ENCODE peak calls at places on chromosomes 16 and 17, in eight cellular contexts. I is natural killer cell, V is adrenal gland, R is prostate gland, W is transverse colon, F is H9, A is mucosa of descending colon, T is kidney epithelial cell. K is an unnamed sample.

GRCh38 chr17:31444026-31444425 is 52.6 kb downstream of the RAB11FIP4 start:
- DNase-seq in I (no peak), V (no peak), R (no peak), W (no peak), F (no peak), A (no peak), T (no peak), K (no peak)

GRCh38 chr17:67992541-67993152 is 3.6 kb downstream of the C17orf58 start:
- DNase-seq in I (no peak), V (no peak), R (peak; percentile 44), W (no peak), F (no peak), A (no peak), T (no peak), K (peak; percentile 57)

GRCh38 chr16:868386-868755 is 67.8 kb upstream of the GNG13 start:
- DNase-seq in I (no peak), V (no peak), R (no peak), W (no peak), F (no peak), A (no peak), T (no peak), K (no peak)

GRCh38 chr17:74749262-74750038 is 1.0 kb downstream of the NHERF1 start:
- DNase-seq in I (no peak), V (peak; percentile 58), R (no peak), W (peak; percentile 59), F (no peak), A (peak; percentile 69), T (no peak), K (no peak)

GRCh38 chr17:79374807-79375206 is 236.0 kb downstream of the RBFOX3 start:
- DNase-seq in I (no peak), V (no peak), R (no peak), W (no peak), F (no peak), A (no peak), T (no peak), K (no peak)

GRCh38 chr17:78532311-78532710 is 44.9 kb downstream of the DNAH17 start:
- DNase-seq in I (no peak), V (no peak), R (no peak), W (no peak), F (peak; percentile 24), A (peak; percentile 34), T (no peak), K (no peak)

GRCh38 chr17:18319604-18320256 is 4.6 kb downstream of the SMCR8 start:
- DNase-seq in I (no peak), V (peak; percentile 78), R (peak; percentile 39), W (no peak), F (peak; percentile 73), A (no peak), T (peak; percentile 18), K (peak; percentile 79)

GRCh38 chr16:67207857-67208524 is 9.1 kb downstream of the ELMO3 start:
- DNase-seq in I (no peak), V (peak; percentile 79), R (no peak), W (no peak), F (no peak), A (no peak), T (no peak), K (no peak)

GRCh38 chr17:30808785-30809286 is 15.7 kb downstream of the CRLF3 start:
- DNase-seq in I (no peak), V (peak; percentile 42), R (no peak), W (no peak), F (no peak), A (no peak), T (no peak), K (no peak)

GRCh38 chr16:674968-675883 is at the start of gene RHBDL1:
- DNase-seq in I (no peak), V (no peak), R (no peak), W (peak; percentile 57), F (peak; percentile 83), A (peak; percentile 75), T (no peak), K (no peak)

GRCh38 chr16:51708861-51709260 is 557.8 kb upstream of the SALL1 start:
- DNase-seq in I (no peak), V (no peak), R (no peak), W (no peak), F (no peak), A (no peak), T (no peak), K (no peak)

GRCh38 chr16:77191259-77191969 is 424 bp downstream of the MON1B start:
- DNase-seq in I (no peak), V (peak; percentile 71), R (no peak), W (peak; percentile 27), F (no peak), A (peak; percentile 62), T (no peak), K (no peak)

GRCh38 chr17:180380-181212 is 854 bp downstream of the DOC2B start:
- DNase-seq in I (no peak), V (no peak), R (no peak), W (no peak), F (no peak), A (no peak), T (no peak), K (no peak)

GRCh38 chr17:183021-183420 is 1.6 kb upstream of the DOC2B start:
- DNase-seq in I (no peak), V (no peak), R (no peak), W (no peak), F (no peak), A (no peak), T (no peak), K (no peak)

GRCh38 chr17:179721-180379 is 1.6 kb downstream of the DOC2B start:
- DNase-seq in I (no peak), V (no peak), R (no peak), W (no peak), F (peak; percentile 55), A (no peak), T (no peak), K (no peak)

GRCh38 chr17:182164-182751 is 808 bp upstream of the DOC2B start:
- DNase-seq in I (no peak), V (peak; percentile 63), R (no peak), W (no peak), F (no peak), A (no peak), T (no peak), K (no peak)

GRCh38 chr17:181213-182163 is at the start of gene DOC2B:
- DNase-seq in I (no peak), V (peak; percentile 77), R (peak; percentile 19), W (peak; percentile 39), F (peak; percentile 66), A (peak; percentile 57), T (no peak), K (peak; percentile 16)
- TF ChIP-seq CTCF in I (no peak), V (no peak), R (no peak), W (no peak), F (no peak), A (no peak), T (no peak), K (no peak)

GRCh38 chr17:58640202-58640601 is 51.6 kb downstream of the TEX14 start:
- DNase-seq in I (no peak), V (no peak), R (no peak), W (no peak), F (no peak), A (no peak), T (no peak), K (no peak)
- TF ChIP-seq CTCF in I (no peak), V (no peak), R (no peak), W (no peak), F (no peak), A (no peak), T (no peak), K (no peak)

GRCh38 chr16:83946781-83947566 is 6.1 kb upstream of the OSGIN1 start:
- DNase-seq in I (no peak), V (no peak), R (peak; percentile 27), W (no peak), F (no peak), A (no peak), T (no peak), K (no peak)

GRCh38 chr16:83949724-83950001 is 3.4 kb upstream of the OSGIN1 start:
- DNase-seq in I (no peak), V (no peak), R (no peak), W (no peak), F (no peak), A (no peak), T (no peak), K (no peak)

GRCh38 chr16:83947642-83948234 is 5.3 kb upstream of the OSGIN1 start:
- DNase-seq in I (no peak), V (no peak), R (no peak), W (no peak), F (no peak), A (no peak), T (no peak), K (no peak)

GRCh38 chr16:83951544-83951943 is 1.5 kb upstream of the OSGIN1 start:
- DNase-seq in I (no peak), V (no peak), R (no peak), W (no peak), F (no peak), A (no peak), T (no peak), K (no peak)

DNA sequence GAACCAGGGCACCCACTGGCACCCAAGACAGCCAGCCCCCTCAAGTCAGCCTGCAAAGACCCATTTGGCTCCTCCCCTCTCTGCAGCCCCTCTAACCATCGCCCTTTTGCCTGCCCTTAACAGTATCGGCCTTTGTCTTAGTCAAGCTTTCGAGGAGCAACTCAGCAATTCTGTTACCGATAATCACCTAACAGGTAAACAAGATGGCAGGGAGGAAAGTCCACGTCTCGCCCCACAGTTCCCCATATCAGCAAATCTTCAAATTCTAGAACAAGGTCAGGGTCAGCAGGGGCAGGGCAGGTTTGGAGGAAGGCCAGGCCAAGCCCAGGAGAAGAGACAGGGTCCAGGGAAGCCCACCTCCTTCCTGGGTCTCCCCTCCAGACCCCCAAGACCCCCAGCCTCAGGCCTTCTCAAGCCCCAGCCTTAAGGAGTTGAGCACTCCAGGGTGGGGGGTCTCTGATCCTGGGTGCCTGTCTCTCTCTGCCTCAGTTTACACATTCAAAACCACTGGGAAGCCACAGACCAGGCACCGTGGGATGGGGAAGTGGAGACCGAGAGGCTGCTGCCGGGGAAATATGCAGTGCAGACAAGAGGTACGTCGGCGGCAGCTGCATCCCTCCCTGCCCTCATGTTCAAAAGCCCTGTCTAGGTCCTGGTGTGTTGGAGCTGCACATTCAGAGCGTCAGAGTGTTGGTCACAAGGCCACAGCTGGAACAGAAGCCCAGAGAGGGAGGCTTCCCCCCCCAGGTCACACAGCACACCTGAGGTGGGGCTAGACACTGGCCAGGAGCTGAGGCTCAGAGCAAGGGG is 3.9 kb upstream of the OSGIN1 start:
- DNase-seq in I (no peak), V (no peak), R (no peak), W (no peak), F (no peak), A (no peak), T (no peak), K (no peak)
- TF ChIP-seq CTCF in I (no peak), V (no peak), R (no peak), W (no peak), F (no peak), A (no peak), T (no peak), K (no peak)

DNA sequence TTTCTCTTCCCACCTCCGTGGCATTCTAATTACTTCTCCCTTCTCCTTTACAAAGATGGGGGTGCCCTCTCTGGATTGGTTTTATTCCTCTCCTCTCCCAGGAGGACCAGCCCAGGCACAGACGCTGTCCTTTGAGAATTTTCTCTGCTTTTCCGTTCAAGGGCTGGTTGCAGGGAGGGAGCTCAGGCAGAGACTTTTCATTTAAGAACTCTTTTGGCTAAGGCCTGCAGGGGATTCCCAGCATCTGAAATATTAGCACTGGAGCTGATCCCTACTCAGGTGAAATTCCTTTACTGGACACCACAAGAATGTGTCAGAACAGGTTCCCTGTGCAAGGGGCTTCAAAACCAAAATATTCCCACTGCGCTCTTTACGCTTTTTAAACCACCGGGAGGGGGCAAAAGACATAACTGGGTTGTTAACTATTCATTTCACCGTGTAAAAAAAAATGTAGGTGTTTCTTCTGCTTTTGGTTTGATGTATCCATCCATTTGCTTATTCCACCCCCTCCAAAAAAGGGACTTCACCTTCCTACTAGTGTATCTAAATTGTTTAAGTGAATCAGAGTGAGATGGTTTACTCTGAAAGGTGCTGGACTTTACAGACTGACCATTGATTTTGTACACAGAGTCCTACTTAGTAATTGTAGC is 1.4 kb downstream of the NFAT5 start:
- DNase-seq in I (no peak), V (no peak), R (peak; percentile 29), W (no peak), F (peak; percentile 39), A (no peak), T (no peak), K (no peak)
- TF ChIP-seq CTCF in I (no peak), V (no peak), R (no peak), W (no peak), F (peak; percentile 20), A (no peak), T (peak; percentile 16), K (peak; percentile 29)

K was measured in fibroblast of pulmonary artery.